ENCODE peak calls at places on chromosome 9, in eight cellular contexts. One of them, this sample, is unnamed.

GRCh38 chr9:88947581-88948573 is 43.4 kb upstream of the S1PR3 start:
- DNase-seq in GM23338: no peak
- DNase-seq in A549: no peak
- DNase-seq in GM23248: peak
- DNase-seq in mesendoderm: no peak
- DNase-seq in keratinocyte: no peak
- DNase-seq in H9: no peak
- DNase-seq in fibroblast of lung: peak
- DNase-seq in this sample: no peak

GRCh38 chr9:16559418-16560188 is 310.9 kb downstream of the BNC2 start:
- DNase-seq in fibroblast of lung: no peak
- DNase-seq in GM23248: no peak
- DNase-seq in keratinocyte: no peak
- DNase-seq in mesendoderm: peak
- DNase-seq in GM23338: no peak
- DNase-seq in H9: no peak
- DNase-seq in A549: no peak
- DNase-seq in this sample: no peak

GRCh38 chr9:136174779-136175744 is 29.9 kb downstream of the LHX3 start:
- DNase-seq in fibroblast of lung: no peak
- DNase-seq in H9: no peak
- DNase-seq in keratinocyte: no peak
- DNase-seq in mesendoderm: no peak
- DNase-seq in GM23248: no peak
- DNase-seq in GM23338: no peak
- DNase-seq in A549: no peak
- DNase-seq in this sample: no peak

GRCh38 chr9:107283621-107284616 is 840 bp downstream of the RAD23B start:
- DNase-seq in A549: peak
- DNase-seq in GM23248: peak
- DNase-seq in GM23338: peak
- DNase-seq in H9: peak
- DNase-seq in mesendoderm: peak
- DNase-seq in fibroblast of lung: peak
- DNase-seq in keratinocyte: no peak
- DNase-seq in this sample: peak

GRCh38 chr9:124218438-124219289 is 39.1 kb upstream of the NEK6 start:
- DNase-seq in GM23248: peak
- DNase-seq in A549: peak
- DNase-seq in keratinocyte: no peak
- DNase-seq in fibroblast of lung: peak
- DNase-seq in H9: no peak
- DNase-seq in GM23338: no peak
- DNase-seq in mesendoderm: no peak
- DNase-seq in this sample: peak

GRCh38 chr9:93680445-93681315 is 104.3 kb downstream of the PHF2 start:
- DNase-seq in fibroblast of lung: no peak
- DNase-seq in H9: peak
- DNase-seq in GM23248: no peak
- DNase-seq in mesendoderm: no peak
- DNase-seq in keratinocyte: no peak
- DNase-seq in GM23338: no peak
- DNase-seq in A549: no peak
- DNase-seq in this sample: no peak

GRCh38 chr9:82168585-82168984 is 180.0 kb downstream of the SPATA31D1 start:
- DNase-seq in mesendoderm: no peak
- DNase-seq in A549: no peak
- DNase-seq in keratinocyte: peak
- DNase-seq in GM23338: no peak
- DNase-seq in H9: no peak
- DNase-seq in fibroblast of lung: peak
- DNase-seq in GM23248: peak
- DNase-seq in this sample: peak

GRCh38 chr9:124217839-124218437 is 39.8 kb upstream of the NEK6 start:
- DNase-seq in A549: no peak
- DNase-seq in GM23248: no peak
- DNase-seq in fibroblast of lung: no peak
- DNase-seq in keratinocyte: no peak
- DNase-seq in H9: no peak
- DNase-seq in GM23338: no peak
- DNase-seq in mesendoderm: no peak
- DNase-seq in this sample: no peak

GRCh38 chr9:128882677-128883590 is 1.0 kb downstream of the LRRC8A start:
- DNase-seq in GM23248: peak
- DNase-seq in A549: no peak
- DNase-seq in H9: no peak
- DNase-seq in fibroblast of lung: peak
- DNase-seq in GM23338: no peak
- DNase-seq in mesendoderm: peak
- DNase-seq in keratinocyte: no peak
- DNase-seq in this sample: no peak

GRCh38 chr9:129177791-129178578 is at the start of gene IER5L:
- DNase-seq in A549: peak
- DNase-seq in H9: peak
- DNase-seq in mesendoderm: peak
- DNase-seq in keratinocyte: peak
- DNase-seq in GM23248: peak
- DNase-seq in GM23338: peak
- DNase-seq in fibroblast of lung: peak
- DNase-seq in this sample: peak

GRCh38 chr9:104977580-104977979 is 49.6 kb upstream of the ABCA1 start:
- DNase-seq in H9: no peak
- DNase-seq in keratinocyte: no peak
- DNase-seq in mesendoderm: no peak
- DNase-seq in A549: no peak
- DNase-seq in fibroblast of lung: no peak
- DNase-seq in GM23248: no peak
- DNase-seq in GM23338: no peak
- DNase-seq in this sample: peak

GRCh38 chr9:1173986-1174385 is 123.8 kb downstream of the DMRT2 start:
- DNase-seq in keratinocyte: no peak
- DNase-seq in H9: no peak
- DNase-seq in mesendoderm: no peak
- DNase-seq in fibroblast of lung: no peak
- DNase-seq in GM23248: peak
- DNase-seq in GM23338: no peak
- DNase-seq in A549: no peak
- DNase-seq in this sample: no peak

GRCh38 chr9:2180171-2180570 is 165.0 kb downstream of the SMARCA2 start:
- DNase-seq in GM23338: peak
- DNase-seq in fibroblast of lung: no peak
- DNase-seq in A549: no peak
- DNase-seq in GM23248: peak
- DNase-seq in keratinocyte: no peak
- DNase-seq in H9: no peak
- DNase-seq in mesendoderm: peak
- DNase-seq in this sample: no peak
- H3K4me2 ChIP-seq in GM23338: peak
- H3K4me2 ChIP-seq in fibroblast of lung: no peak
- H3K4me2 ChIP-seq in A549: no peak
- H3K4me2 ChIP-seq in GM23248: no peak
- H3K4me2 ChIP-seq in keratinocyte: no peak
- H3K4me2 ChIP-seq in H9: no peak
- H3K4me2 ChIP-seq in mesendoderm: no peak
- H3K4me2 ChIP-seq in this sample: no peak

GRCh38 chr9:22257026-22257425 is 189.6 kb upstream of the DMRTA1 start:
- DNase-seq in GM23338: no peak
- DNase-seq in A549: no peak
- DNase-seq in mesendoderm: no peak
- DNase-seq in keratinocyte: peak
- DNase-seq in fibroblast of lung: no peak
- DNase-seq in GM23248: no peak
- DNase-seq in H9: no peak
- DNase-seq in this sample: no peak

GRCh38 chr9:22255337-22255736 is 191.3 kb upstream of the DMRTA1 start:
- DNase-seq in keratinocyte: no peak
- DNase-seq in GM23338: no peak
- DNase-seq in mesendoderm: no peak
- DNase-seq in fibroblast of lung: no peak
- DNase-seq in A549: no peak
- DNase-seq in H9: no peak
- DNase-seq in GM23248: no peak
- DNase-seq in this sample: no peak

GRCh38 chr9:22256381-22256780 is 190.2 kb upstream of the DMRTA1 start:
- DNase-seq in fibroblast of lung: no peak
- DNase-seq in H9: no peak
- DNase-seq in GM23248: no peak
- DNase-seq in keratinocyte: no peak
- DNase-seq in GM23338: no peak
- DNase-seq in A549: no peak
- DNase-seq in mesendoderm: no peak
- DNase-seq in this sample: no peak
- H3K27ac ChIP-seq in fibroblast of lung: no peak
- H3K27ac ChIP-seq in H9: no peak
- H3K27ac ChIP-seq in GM23248: no peak
- H3K27ac ChIP-seq in keratinocyte: peak
- H3K27ac ChIP-seq in GM23338: no peak
- H3K27ac ChIP-seq in A549: no peak
- H3K27ac ChIP-seq in mesendoderm: no peak
- H3K27ac ChIP-seq in this sample: no peak

DNA sequence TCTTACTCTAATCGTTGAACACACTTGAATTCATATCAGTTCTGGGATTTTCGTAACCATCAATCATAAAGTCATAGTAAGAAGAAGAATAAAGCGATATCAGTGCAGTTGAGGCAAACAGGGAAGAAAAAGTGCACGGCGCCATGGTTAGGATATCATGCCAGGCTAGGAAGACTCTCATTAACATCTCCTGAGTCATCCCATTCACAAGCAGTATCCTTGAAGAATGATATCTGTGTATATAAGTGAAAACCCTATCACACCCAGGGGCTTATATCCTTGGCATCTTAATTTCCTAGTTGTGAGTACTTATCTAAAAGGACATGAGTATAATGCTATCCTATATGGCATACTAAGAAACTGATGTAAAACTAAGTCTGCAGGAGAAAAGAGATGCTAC is 38.6 kb downstream of the NFIB start:
- DNase-seq in mesendoderm: peak
- DNase-seq in H9: no peak
- DNase-seq in GM23338: no peak
- DNase-seq in A549: no peak
- DNase-seq in keratinocyte: no peak
- DNase-seq in GM23248: no peak
- DNase-seq in fibroblast of lung: no peak
- DNase-seq in this sample: no peak
- H3K4me2 ChIP-seq in mesendoderm: no peak
- H3K4me2 ChIP-seq in H9: no peak
- H3K4me2 ChIP-seq in GM23338: peak
- H3K4me2 ChIP-seq in A549: no peak
- H3K4me2 ChIP-seq in keratinocyte: peak
- H3K4me2 ChIP-seq in GM23248: no peak
- H3K4me2 ChIP-seq in fibroblast of lung: no peak
- H3K4me2 ChIP-seq in this sample: no peak

DNA sequence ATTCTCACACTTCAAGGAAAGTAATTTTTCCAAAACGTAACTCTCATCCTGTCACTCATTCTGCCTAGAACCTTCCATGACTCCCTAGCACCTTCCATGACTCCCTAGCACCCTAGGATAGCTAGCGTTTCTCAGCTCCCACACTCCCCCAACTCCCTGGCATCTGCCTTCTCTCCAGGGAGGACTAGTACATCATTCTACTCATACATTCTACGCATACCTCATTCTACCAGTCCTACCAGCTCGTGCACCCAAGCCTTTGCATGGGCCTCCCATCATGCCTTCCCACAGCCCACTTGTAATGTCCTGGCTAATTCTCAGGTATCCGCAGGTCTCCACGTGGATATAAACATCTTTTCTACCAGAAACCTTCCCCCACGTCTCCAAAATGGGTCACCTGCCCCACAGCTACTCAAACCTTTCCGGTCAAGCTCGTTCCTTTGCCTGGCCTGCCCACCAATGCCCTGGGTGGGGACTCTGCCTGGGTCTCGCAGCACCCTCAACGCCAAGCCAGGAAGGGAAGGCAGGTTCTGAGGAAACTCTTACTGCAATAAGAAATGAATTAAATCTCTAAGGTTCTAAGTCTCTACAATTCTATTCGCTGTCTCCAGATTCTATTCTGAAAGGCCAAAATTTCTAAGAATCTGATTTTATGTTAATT is 930 bp downstream of the ANKS6 start:
- DNase-seq in H9: no peak
- DNase-seq in A549: no peak
- DNase-seq in GM23248: no peak
- DNase-seq in GM23338: no peak
- DNase-seq in keratinocyte: no peak
- DNase-seq in mesendoderm: no peak
- DNase-seq in fibroblast of lung: no peak
- DNase-seq in this sample: no peak
- H3K27ac ChIP-seq in H9: no peak
- H3K27ac ChIP-seq in A549: peak
- H3K27ac ChIP-seq in GM23248: peak
- H3K27ac ChIP-seq in GM23338: no peak
- H3K27ac ChIP-seq in keratinocyte: peak
- H3K27ac ChIP-seq in mesendoderm: no peak
- H3K27ac ChIP-seq in fibroblast of lung: no peak
- H3K27ac ChIP-seq in this sample: no peak